ENCODE peak calls at places on chromosomes 1 and 21, in eight cellular contexts. One of them, this sample, is unnamed.

GRCh38 chr1:151199860-151200581 is 1.7 kb downstream of the PIP5K1A start:
- DNase-seq in spleen: peak
- DNase-seq in CD8-positive, alpha-beta T cell: no peak
- DNase-seq in kidney: no peak
- DNase-seq in ovary: no peak
- DNase-seq in lung: no peak
- DNase-seq in dorsolateral prefrontal cortex: no peak
- DNase-seq in cardiac muscle cell: peak
- DNase-seq in this sample: peak

GRCh38 chr21:38327984-38328383 is 71.2 kb downstream of the KCNJ15 start:
- DNase-seq in dorsolateral prefrontal cortex: no peak
- DNase-seq in kidney: no peak
- DNase-seq in spleen: no peak
- DNase-seq in CD8-positive, alpha-beta T cell: no peak
- DNase-seq in lung: no peak
- DNase-seq in cardiac muscle cell: no peak
- DNase-seq in ovary: no peak
- DNase-seq in this sample: no peak

GRCh38 chr1:226973898-226974543 is 33.9 kb downstream of the COQ8A start:
- DNase-seq in CD8-positive, alpha-beta T cell: no peak
- DNase-seq in cardiac muscle cell: no peak
- DNase-seq in lung: no peak
- DNase-seq in dorsolateral prefrontal cortex: no peak
- DNase-seq in ovary: peak
- DNase-seq in spleen: no peak
- DNase-seq in kidney: peak
- DNase-seq in this sample: no peak

GRCh38 chr1:168875819-168876218 is 146.8 kb upstream of the DPT start:
- DNase-seq in lung: peak
- DNase-seq in cardiac muscle cell: no peak
- DNase-seq in CD8-positive, alpha-beta T cell: no peak
- DNase-seq in ovary: no peak
- DNase-seq in dorsolateral prefrontal cortex: no peak
- DNase-seq in kidney: no peak
- DNase-seq in spleen: no peak
- DNase-seq in this sample: no peak

GRCh38 chr1:99682291-99682751 is 36.4 kb downstream of the PALMD start:
- DNase-seq in kidney: no peak
- DNase-seq in lung: no peak
- DNase-seq in cardiac muscle cell: no peak
- DNase-seq in CD8-positive, alpha-beta T cell: no peak
- DNase-seq in spleen: no peak
- DNase-seq in dorsolateral prefrontal cortex: no peak
- DNase-seq in ovary: no peak
- DNase-seq in this sample: no peak

GRCh38 chr1:107451735-107452134 is 310.9 kb downstream of the NTNG1 start:
- DNase-seq in dorsolateral prefrontal cortex: no peak
- DNase-seq in ovary: no peak
- DNase-seq in CD8-positive, alpha-beta T cell: no peak
- DNase-seq in spleen: no peak
- DNase-seq in lung: no peak
- DNase-seq in kidney: no peak
- DNase-seq in cardiac muscle cell: no peak
- DNase-seq in this sample: no peak

GRCh38 chr1:194420706-194421105 is 1234.3 kb upstream of the B3GALT2 start:
- DNase-seq in dorsolateral prefrontal cortex: no peak
- DNase-seq in lung: no peak
- DNase-seq in ovary: no peak
- DNase-seq in CD8-positive, alpha-beta T cell: no peak
- DNase-seq in cardiac muscle cell: no peak
- DNase-seq in spleen: no peak
- DNase-seq in kidney: no peak
- DNase-seq in this sample: no peak

GRCh38 chr1:29698033-29698432 is 461.7 kb downstream of the PTPRU start:
- DNase-seq in dorsolateral prefrontal cortex: no peak
- DNase-seq in cardiac muscle cell: peak
- DNase-seq in spleen: no peak
- DNase-seq in CD8-positive, alpha-beta T cell: no peak
- DNase-seq in kidney: no peak
- DNase-seq in lung: no peak
- DNase-seq in ovary: no peak
- DNase-seq in this sample: peak

GRCh38 chr1:26744075-26744958 is 43.4 kb upstream of the PIGV start:
- DNase-seq in CD8-positive, alpha-beta T cell: peak
- DNase-seq in dorsolateral prefrontal cortex: peak
- DNase-seq in ovary: no peak
- DNase-seq in spleen: peak
- DNase-seq in cardiac muscle cell: peak
- DNase-seq in lung: peak
- DNase-seq in kidney: peak
- DNase-seq in this sample: peak

GRCh38 chr1:54965624-54966340 is 14.6 kb upstream of the TMEM61 start:
- DNase-seq in CD8-positive, alpha-beta T cell: no peak
- DNase-seq in cardiac muscle cell: no peak
- DNase-seq in kidney: no peak
- DNase-seq in dorsolateral prefrontal cortex: no peak
- DNase-seq in lung: peak
- DNase-seq in spleen: peak
- DNase-seq in ovary: no peak
- DNase-seq in this sample: no peak

GRCh38 chr1:171017431-171017830 is 73.3 kb upstream of the FMO3 start:
- DNase-seq in dorsolateral prefrontal cortex: no peak
- DNase-seq in kidney: no peak
- DNase-seq in cardiac muscle cell: no peak
- DNase-seq in ovary: no peak
- DNase-seq in CD8-positive, alpha-beta T cell: no peak
- DNase-seq in lung: no peak
- DNase-seq in spleen: no peak
- DNase-seq in this sample: no peak

GRCh38 chr1:113812661-113813135 is 422 bp upstream of the RSBN1 start:
- DNase-seq in spleen: peak
- DNase-seq in dorsolateral prefrontal cortex: no peak
- DNase-seq in kidney: no peak
- DNase-seq in lung: no peak
- DNase-seq in cardiac muscle cell: no peak
- DNase-seq in ovary: no peak
- DNase-seq in CD8-positive, alpha-beta T cell: no peak
- DNase-seq in this sample: no peak

GRCh38 chr21:35927262-35927661 is 133.1 kb downstream of the SETD4 start:
- DNase-seq in cardiac muscle cell: no peak
- DNase-seq in CD8-positive, alpha-beta T cell: no peak
- DNase-seq in dorsolateral prefrontal cortex: no peak
- DNase-seq in kidney: no peak
- DNase-seq in ovary: no peak
- DNase-seq in spleen: no peak
- DNase-seq in lung: no peak
- DNase-seq in this sample: no peak

GRCh38 chr1:212762234-212762633 is 29.3 kb downstream of the NSL1 start:
- DNase-seq in lung: no peak
- DNase-seq in cardiac muscle cell: no peak
- DNase-seq in ovary: no peak
- DNase-seq in dorsolateral prefrontal cortex: no peak
- DNase-seq in kidney: no peak
- DNase-seq in CD8-positive, alpha-beta T cell: no peak
- DNase-seq in spleen: no peak
- DNase-seq in this sample: no peak

GRCh38 chr1:212754715-212755114 is 36.9 kb downstream of the NSL1 start:
- DNase-seq in spleen: no peak
- DNase-seq in cardiac muscle cell: no peak
- DNase-seq in kidney: no peak
- DNase-seq in ovary: no peak
- DNase-seq in lung: no peak
- DNase-seq in CD8-positive, alpha-beta T cell: no peak
- DNase-seq in dorsolateral prefrontal cortex: peak
- DNase-seq in this sample: no peak

GRCh38 chr1:212759683-212760082 is 31.9 kb downstream of the NSL1 start:
- DNase-seq in dorsolateral prefrontal cortex: no peak
- DNase-seq in kidney: no peak
- DNase-seq in spleen: no peak
- DNase-seq in ovary: no peak
- DNase-seq in cardiac muscle cell: no peak
- DNase-seq in CD8-positive, alpha-beta T cell: no peak
- DNase-seq in lung: no peak
- DNase-seq in this sample: no peak

GRCh38 chr1:212762839-212763238 is 28.7 kb downstream of the NSL1 start:
- DNase-seq in CD8-positive, alpha-beta T cell: no peak
- DNase-seq in spleen: no peak
- DNase-seq in lung: no peak
- DNase-seq in dorsolateral prefrontal cortex: no peak
- DNase-seq in ovary: no peak
- DNase-seq in cardiac muscle cell: no peak
- DNase-seq in kidney: no peak
- DNase-seq in this sample: no peak

DNA sequence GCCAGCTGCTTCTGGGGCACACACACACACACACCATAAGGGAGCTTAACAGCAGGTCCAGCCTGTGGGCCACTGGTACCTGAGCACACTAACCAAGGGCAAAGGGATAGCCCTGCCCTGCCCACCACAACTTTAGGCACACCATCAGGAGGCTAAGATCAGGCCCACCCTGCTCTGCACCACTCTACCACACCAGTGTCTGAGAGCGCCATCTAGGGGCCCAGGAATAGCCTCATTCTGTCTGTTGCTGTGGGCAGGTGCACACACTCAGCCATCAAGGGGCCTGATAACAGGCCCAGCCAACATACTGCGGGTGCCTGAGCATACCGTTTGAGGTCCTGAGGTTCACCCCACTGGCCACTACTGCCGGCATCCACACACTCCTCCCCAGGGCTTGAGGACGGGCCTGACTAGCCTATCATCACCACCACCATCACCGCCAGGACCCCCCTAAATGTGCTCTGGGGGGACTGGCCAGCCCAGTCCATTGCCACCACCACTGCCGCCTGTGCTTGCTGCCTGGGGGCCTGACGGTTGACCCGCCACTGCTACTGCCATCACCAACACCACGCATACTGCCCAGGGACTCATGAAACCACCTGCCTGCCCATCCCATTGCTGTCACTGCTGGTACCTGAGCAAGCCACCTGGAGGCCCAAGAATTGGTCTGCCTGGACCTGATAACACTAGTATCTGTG is 31.3 kb downstream of the NSL1 start:
- DNase-seq in dorsolateral prefrontal cortex: no peak
- DNase-seq in ovary: no peak
- DNase-seq in spleen: peak
- DNase-seq in CD8-positive, alpha-beta T cell: peak
- DNase-seq in kidney: no peak
- DNase-seq in cardiac muscle cell: peak
- DNase-seq in lung: no peak
- DNase-seq in this sample: no peak
- TF ChIP-seq CTCF in dorsolateral prefrontal cortex: no peak
- TF ChIP-seq CTCF in ovary: no peak
- TF ChIP-seq CTCF in spleen: no peak
- TF ChIP-seq CTCF in CD8-positive, alpha-beta T cell: peak
- TF ChIP-seq CTCF in kidney: no peak
- TF ChIP-seq CTCF in cardiac muscle cell: peak
- TF ChIP-seq CTCF in lung: no peak
- TF ChIP-seq CTCF in this sample: peak

DNA sequence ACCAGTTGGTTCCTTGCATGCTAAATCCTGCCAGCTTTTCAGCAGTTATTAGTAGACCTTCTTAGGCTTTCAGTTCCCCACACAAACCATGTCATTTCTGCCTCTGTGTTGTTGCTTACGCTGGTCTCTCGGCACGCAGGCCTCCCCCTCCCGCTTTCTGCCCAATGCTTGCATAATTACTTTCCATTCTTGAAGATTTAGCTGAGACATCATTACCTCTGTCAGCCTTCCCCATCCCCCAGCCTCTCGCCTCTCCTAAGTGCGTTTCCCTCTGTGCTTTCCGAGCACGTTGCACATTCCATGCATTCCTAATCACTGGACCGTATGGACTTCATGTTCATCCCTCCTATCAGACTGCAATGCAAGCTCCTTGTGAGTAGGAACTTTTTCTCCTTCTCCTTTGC is 26.8 kb downstream of the TSHB start:
- DNase-seq in cardiac muscle cell: peak
- DNase-seq in dorsolateral prefrontal cortex: no peak
- DNase-seq in CD8-positive, alpha-beta T cell: no peak
- DNase-seq in lung: no peak
- DNase-seq in spleen: no peak
- DNase-seq in kidney: peak
- DNase-seq in ovary: peak
- DNase-seq in this sample: no peak
- H3K4me3 ChIP-seq in cardiac muscle cell: no peak
- H3K4me3 ChIP-seq in dorsolateral prefrontal cortex: no peak
- H3K4me3 ChIP-seq in CD8-positive, alpha-beta T cell: no peak
- H3K4me3 ChIP-seq in lung: no peak
- H3K4me3 ChIP-seq in spleen: no peak
- H3K4me3 ChIP-seq in kidney: peak
- H3K4me3 ChIP-seq in ovary: no peak
- H3K4me3 ChIP-seq in this sample: no peak

DNA sequence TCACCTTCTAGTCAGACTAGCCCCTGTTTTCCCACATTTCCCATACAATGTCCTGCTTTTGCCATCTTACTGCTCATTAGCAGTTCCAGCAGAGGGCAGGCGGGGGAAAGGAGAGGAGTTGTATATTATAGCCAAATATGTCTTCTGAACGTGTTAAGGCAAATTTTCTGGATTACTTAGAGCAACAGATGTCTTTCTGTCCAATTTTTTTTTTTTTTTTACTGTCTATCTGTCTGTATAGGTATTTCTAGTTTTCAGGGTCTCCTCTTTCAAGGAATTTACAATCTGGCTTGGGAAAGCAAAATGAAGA is 30.0 kb upstream of the DDAH1 start:
- DNase-seq in spleen: no peak
- DNase-seq in lung: no peak
- DNase-seq in CD8-positive, alpha-beta T cell: no peak
- DNase-seq in kidney: no peak
- DNase-seq in ovary: no peak
- DNase-seq in cardiac muscle cell: peak
- DNase-seq in dorsolateral prefrontal cortex: no peak
- DNase-seq in this sample: no peak
- TF ChIP-seq CTCF in spleen: no peak
- TF ChIP-seq CTCF in lung: no peak
- TF ChIP-seq CTCF in CD8-positive, alpha-beta T cell: no peak
- TF ChIP-seq CTCF in kidney: peak
- TF ChIP-seq CTCF in ovary: no peak
- TF ChIP-seq CTCF in cardiac muscle cell: peak
- TF ChIP-seq CTCF in dorsolateral prefrontal cortex: no peak
- TF ChIP-seq CTCF in this sample: peak

DNA sequence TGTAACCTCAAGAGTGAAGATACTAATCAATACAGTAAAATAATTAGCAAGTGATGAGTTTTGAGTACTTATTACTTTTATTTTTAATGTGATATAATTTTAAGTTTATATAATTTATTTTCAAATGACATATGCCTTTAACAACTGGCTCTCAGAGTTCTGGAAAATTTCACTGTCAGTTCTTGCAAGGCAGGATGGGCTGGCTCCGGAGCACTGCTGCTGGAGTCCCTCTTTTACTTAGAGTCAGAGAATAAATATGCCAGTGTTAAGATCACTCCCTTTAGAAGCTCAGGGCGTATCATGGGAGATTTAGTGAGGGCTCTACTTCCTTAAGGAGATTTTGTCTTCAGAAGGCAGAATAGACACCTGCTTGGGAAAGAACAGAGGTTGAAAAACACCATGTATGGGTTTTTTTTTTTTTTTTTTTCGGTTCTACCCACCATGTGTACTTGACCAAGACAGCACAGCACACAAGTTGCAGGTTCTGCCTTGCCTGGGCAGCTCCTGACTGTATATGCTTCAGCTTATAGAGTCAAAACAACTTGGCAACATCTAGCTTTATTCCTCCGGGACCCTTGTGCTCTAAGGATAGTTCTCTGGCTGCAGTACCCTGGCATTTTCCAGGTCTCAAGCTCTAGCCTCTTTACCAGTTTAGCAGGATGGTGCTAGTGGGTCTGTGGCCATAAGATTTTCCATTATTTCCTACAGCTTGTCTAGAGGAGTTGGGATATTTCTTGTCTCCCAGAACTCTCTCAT is 29.7 kb upstream of the FMOD start:
- DNase-seq in dorsolateral prefrontal cortex: no peak
- DNase-seq in lung: no peak
- DNase-seq in CD8-positive, alpha-beta T cell: no peak
- DNase-seq in cardiac muscle cell: no peak
- DNase-seq in ovary: no peak
- DNase-seq in spleen: no peak
- DNase-seq in kidney: no peak
- DNase-seq in this sample: no peak
- H3K4me3 ChIP-seq in dorsolateral prefrontal cortex: no peak
- H3K4me3 ChIP-seq in lung: no peak
- H3K4me3 ChIP-seq in CD8-positive, alpha-beta T cell: no peak
- H3K4me3 ChIP-seq in cardiac muscle cell: no peak
- H3K4me3 ChIP-seq in ovary: no peak
- H3K4me3 ChIP-seq in spleen: no peak
- H3K4me3 ChIP-seq in kidney: no peak
- H3K4me3 ChIP-seq in this sample: no peak

This sample was measured in HFF-Myc.